ENCODE peak calls at places on chromosomes 11 and 22, in eight cellular contexts. O is brain microvascular endothelial cell, S is HCT116, R is H1, D is lower lobe of right lung, H is right atrium auricular region, M is dorsolateral prefrontal cortex, P is coronary artery. N is an unnamed sample.

GRCh38 chr11:59206635-59207034 is 6.1 kb downstream of the MPEG1 start:
- DNase-seq in O (peak; percentile 12), S (peak; percentile 21), R (peak; percentile 65), D (no peak), H (no peak), M (no peak), P (no peak), N (no peak)

GRCh38 chr11:29029452-29029851 is 921.3 kb downstream of the METTL15 start:
- DNase-seq in O (no peak), S (no peak), R (no peak), D (no peak), H (no peak), M (no peak), P (no peak), N (no peak)

GRCh38 chr11:17102447-17102846 is 25.0 kb upstream of the RPS13 start:
- DNase-seq in O (no peak), S (no peak), R (no peak), D (no peak), H (no peak), M (no peak), P (no peak), N (no peak)

GRCh38 chr11:118046051-118046963 is 30.6 kb upstream of the TMPRSS4 start:
- DNase-seq in O (no peak), S (no peak), R (no peak), D (no peak), H (no peak), M (no peak), P (no peak), N (no peak)

GRCh38 chr22:33535937-33536875 is 384.1 kb downstream of the LARGE1 start:
- DNase-seq in O (no peak), S (no peak), R (no peak), D (no peak), H (no peak), M (no peak), P (no peak), N (no peak)

GRCh38 chr11:81658722-81659121 is 1074.9 kb downstream of the FAM181B start:
- DNase-seq in O (peak; percentile 21), S (no peak), R (no peak), D (no peak), H (no peak), M (no peak), P (no peak), N (no peak)

GRCh38 chr11:77547863-77548551 is 41.7 kb upstream of the AQP11 start:
- DNase-seq in O (peak; percentile 36), S (peak; percentile 37), R (no peak), D (no peak), H (peak; percentile 51), M (no peak), P (no peak), N (peak; percentile 50)

GRCh38 chr22:23241562-23242472 is 61.5 kb downstream of the BCR start:
- DNase-seq in O (no peak), S (no peak), R (no peak), D (no peak), H (no peak), M (no peak), P (no peak), N (no peak)

GRCh38 chr11:113551645-113552044 is 76.4 kb upstream of the DRD2 start:
- DNase-seq in O (no peak), S (no peak), R (no peak), D (no peak), H (no peak), M (no peak), P (no peak), N (no peak)

GRCh38 chr22:33780761-33781160 is 139.5 kb downstream of the LARGE1 start:
- DNase-seq in O (no peak), S (no peak), R (no peak), D (no peak), H (no peak), M (no peak), P (no peak), N (no peak)

GRCh38 chr22:46797355-46797754 is 34.9 kb downstream of the TBC1D22A start:
- DNase-seq in O (peak; percentile 39), S (no peak), R (no peak), D (no peak), H (no peak), M (no peak), P (peak; percentile 70), N (no peak)

GRCh38 chr22:50252081-50253045 is 1.3 kb upstream of the HDAC10 start:
- DNase-seq in O (peak; percentile 55), S (no peak), R (peak; percentile 85), D (peak; percentile 83), H (peak; percentile 88), M (no peak), P (no peak), N (no peak)

GRCh38 chr22:47206185-47206584 is 443.7 kb downstream of the TBC1D22A start:
- DNase-seq in O (no peak), S (no peak), R (no peak), D (no peak), H (no peak), M (no peak), P (no peak), N (no peak)

DNA sequence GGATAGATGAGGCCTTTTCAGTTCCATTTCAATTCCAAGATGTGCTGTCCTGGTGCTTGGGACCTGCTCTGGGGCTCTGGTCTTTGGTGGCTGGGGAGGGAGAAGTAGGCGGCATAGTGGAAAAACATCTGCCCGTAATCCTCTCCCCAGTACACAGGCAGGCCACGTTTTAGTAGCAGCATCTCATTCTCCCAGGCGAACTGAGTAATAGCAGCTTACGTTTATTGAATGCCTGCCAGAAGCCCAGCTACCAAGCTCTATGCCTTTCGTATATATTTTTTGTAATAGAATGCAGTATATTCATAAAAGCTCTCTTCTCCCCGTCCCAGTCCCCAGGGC is 11.4 kb downstream of the ACO2 start:
- DNase-seq in O (peak; percentile 71), S (no peak), R (no peak), D (no peak), H (no peak), M (peak; percentile 62), P (no peak), N (peak; percentile 66)
- H3K27ac ChIP-seq in O (peak overlapping the region; percentile 16), S (no peak overlapping the region), R (no peak overlapping the region), D (no peak overlapping the region), H (peak overlapping the region; percentile 65), M (peak overlapping the region; percentile 76), P (peak overlapping the region; percentile 90), N (peak overlapping the region; percentile 94)

DNA sequence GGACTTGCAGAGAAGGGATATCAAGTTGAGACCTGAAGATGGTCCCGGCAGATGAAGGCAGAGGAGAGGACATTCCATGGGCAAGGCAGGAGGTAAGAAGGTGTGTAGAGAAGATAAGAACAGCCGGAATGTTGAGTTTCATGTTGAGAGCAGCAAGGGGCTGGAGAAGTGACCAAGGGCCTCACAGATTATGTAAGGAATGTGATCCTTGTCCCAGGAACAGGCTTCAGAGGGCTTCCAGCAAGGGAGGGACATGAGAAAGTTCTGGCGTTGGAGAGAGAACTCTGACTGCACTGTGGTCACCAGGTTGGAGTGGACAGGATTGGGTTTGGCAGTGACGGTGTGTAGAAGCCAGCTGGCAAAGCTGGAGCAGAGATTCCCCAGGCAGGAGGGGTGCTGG is 27.6 kb upstream of the PPFIA1 start:
- DNase-seq in O (no peak), S (no peak), R (no peak), D (no peak), H (no peak), M (no peak), P (no peak), N (no peak)
- H3K4me3 ChIP-seq in O (no peak overlapping the region), S (no peak overlapping the region), R (no peak overlapping the region), D (no peak overlapping the region), H (no peak overlapping the region), M (no peak overlapping the region), P (no peak overlapping the region), N (no peak overlapping the region)

DNA sequence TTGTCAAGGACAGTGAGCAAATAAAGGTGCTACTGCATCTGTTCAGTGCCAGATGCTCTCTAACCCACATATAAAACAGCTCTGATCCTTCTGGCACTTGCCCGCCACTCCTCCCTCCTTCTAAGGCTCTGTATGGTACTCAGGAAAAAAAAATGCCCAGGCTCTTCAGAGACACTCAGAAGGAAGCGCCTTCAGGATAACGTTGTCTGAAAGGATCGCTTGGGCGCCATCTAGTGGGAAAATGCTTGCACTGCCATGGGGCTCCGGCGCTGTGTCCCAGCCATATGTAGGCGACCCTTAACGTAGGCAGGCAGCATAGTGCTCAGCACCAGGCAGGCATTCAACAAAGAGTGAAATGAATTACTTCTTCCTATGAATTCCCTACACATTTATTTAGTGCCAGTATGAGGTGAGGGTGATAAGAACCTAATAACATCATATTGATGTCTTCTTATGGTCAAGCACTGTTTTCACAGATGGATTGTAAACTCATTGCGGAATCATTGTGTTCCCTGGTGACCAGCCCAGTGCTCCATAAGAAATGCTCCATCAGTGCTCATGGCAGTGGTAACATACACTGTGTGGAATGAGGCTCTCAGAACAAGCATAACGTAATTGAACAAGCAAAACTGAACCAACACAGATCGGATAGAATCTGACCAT is 39.6 kb downstream of the PAMR1 start:
- DNase-seq in O (peak; percentile 85), S (peak; percentile 73), R (peak; percentile 95), D (peak; percentile 83), H (peak; percentile 72), M (peak; percentile 81), P (peak; percentile 77), N (peak; percentile 42)
- TF ChIP-seq CTCF in O (peak; percentile 93), S (peak; percentile 92), R (peak; percentile 90), D (peak; percentile 96), H (peak; percentile 88), M (peak; percentile 94), P (peak; percentile 95), N (peak; percentile 90)

GRCh38 chr11:74318241-74318932 is 6.9 kb upstream of the P4HA3 start:
- DNase-seq in O (peak; percentile 64), S (no peak), R (no peak), D (no peak), H (no peak), M (no peak), P (no peak), N (no peak)
- H3K27ac ChIP-seq in O (peak overlapping the region; percentile 90), S (no peak overlapping the region), R (no peak overlapping the region), D (no peak overlapping the region), H (no peak overlapping the region), M (no peak overlapping the region), P (no peak overlapping the region), N (peak overlapping the region; percentile 34)

GRCh38 chr11:122690292-122690691 is 34.8 kb downstream of the UBASH3B start:
- DNase-seq in O (no peak), S (no peak), R (no peak), D (no peak), H (no peak), M (no peak), P (no peak), N (no peak)
- H3K4me3 ChIP-seq in O (no peak overlapping the region), S (no peak overlapping the region), R (no peak overlapping the region), D (no peak overlapping the region), H (no peak overlapping the region), M (no peak overlapping the region), P (peak overlapping the region; percentile 58), N (no peak overlapping the region)